ENCODE peak calls at places on chromosomes 1 and 21, in eight cellular contexts. P is aorta; X is heart left ventricle; O is psoas muscle; F is ovary; V is IMR-90; N is CD8-positive, alpha-beta T cell; W is breast epithelium. U is an unnamed sample. For H3K36me3 and H3K4me1, the result is how much of the 10 kb centered on the place peaks cover.

GRCh38 chr1:171090604-171091003 is at the start of gene FMO3:
- DNase-seq in P (no peak), X (no peak), O (no peak), F (no peak), V (no peak), N (no peak), W (no peak), U (no peak)

GRCh38 chr1:67889940-67890567 is 56.8 kb upstream of the GNG12 start:
- DNase-seq in P (no peak), X (no peak), O (no peak), F (no peak), V (peak), N (no peak), W (no peak), U (no peak)

GRCh38 chr1:234226106-234226818 is 147.0 kb upstream of the COA6 start:
- DNase-seq in P (no peak), X (no peak), O (no peak), F (no peak), V (no peak), N (no peak), W (no peak), U (no peak)

GRCh38 chr1:118716775-118717174 is 271.4 kb downstream of the TBX15 start:
- DNase-seq in P (no peak), X (no peak), O (no peak), F (no peak), V (no peak), N (no peak), W (no peak), U (no peak)

GRCh38 chr1:115060501-115060900 is 28.8 kb downstream of the TSPAN2 start:
- DNase-seq in P (no peak), X (no peak), O (no peak), F (no peak), V (peak), N (no peak), W (no peak), U (no peak)

GRCh38 chr1:223538921-223539445 is 126.5 kb downstream of the CAPN8 start:
- DNase-seq in P (no peak), X (no peak), O (no peak), F (no peak), V (no peak), N (no peak), W (no peak), U (no peak)

GRCh38 chr21:45864436-45864835 is 117.1 kb upstream of the COL6A1 start:
- DNase-seq in P (no peak), X (no peak), O (no peak), F (no peak), V (peak), N (no peak), W (no peak), U (no peak)

GRCh38 chr1:111406325-111406768 is 21.2 kb downstream of the OVGP1 start:
- DNase-seq in P (no peak), X (no peak), O (no peak), F (no peak), V (peak), N (peak), W (peak), U (peak)

GRCh38 chr1:56509713-56510641 is 69.4 kb downstream of the PLPP3 start:
- DNase-seq in P (no peak), X (no peak), O (no peak), F (no peak), V (no peak), N (no peak), W (no peak), U (no peak)

GRCh38 chr1:201527879-201528278 is 11.0 kb upstream of the NAV1 start:
- DNase-seq in P (no peak), X (no peak), O (no peak), F (no peak), V (no peak), N (no peak), W (no peak), U (no peak)

GRCh38 chr1:192474080-192474683 is 101.4 kb upstream of the RGS1 start:
- DNase-seq in P (no peak), X (no peak), O (no peak), F (no peak), V (peak), N (no peak), W (no peak), U (no peak)

GRCh38 chr1:33096358-33097005 is 15.5 kb downstream of the AZIN2 start:
- DNase-seq in P (no peak), X (no peak), O (no peak), F (no peak), V (peak), N (no peak), W (no peak), U (no peak)

GRCh38 chr1:200982071-200982945 is 41.2 kb downstream of the KIF21B start:
- DNase-seq in P (no peak), X (no peak), O (no peak), F (no peak), V (peak), N (no peak), W (no peak), U (no peak)

GRCh38 chr1:53470584-53470983 is 11.4 kb downstream of the DMRTB1 start:
- DNase-seq in P (no peak), X (no peak), O (no peak), F (no peak), V (no peak), N (no peak), W (no peak), U (no peak)

GRCh38 chr1:156001682-156002171 is 19.0 kb downstream of the SSR2 start:
- DNase-seq in P (no peak), X (no peak), O (no peak), F (no peak), V (no peak), N (no peak), W (no peak), U (no peak)

GRCh38 chr1:167438171-167439138 is 79.9 kb downstream of the CD247 start:
- DNase-seq in P (no peak), X (no peak), O (no peak), F (no peak), V (no peak), N (peak), W (no peak), U (no peak)

GRCh38 chr21:17660862-17661261 is 48.2 kb upstream of the BTG3 start:
- DNase-seq in P (no peak), X (no peak), O (no peak), F (no peak), V (no peak), N (no peak), W (no peak), U (no peak)

GRCh38 chr1:25642710-25643109 is 26.1 kb downstream of the MAN1C1 start:
- DNase-seq in P (peak), X (no peak), O (no peak), F (no peak), V (peak), N (peak), W (no peak), U (peak)

GRCh38 chr21:36718951-36719501 is 20.1 kb downstream of the SIM2 start:
- DNase-seq in P (peak), X (no peak), O (no peak), F (no peak), V (no peak), N (no peak), W (peak), U (no peak)

GRCh38 chr1:38076038-38076437 is 29.4 kb upstream of the POU3F1 start:
- DNase-seq in P (no peak), X (no peak), O (no peak), F (no peak), V (peak), N (no peak), W (no peak), U (no peak)

GRCh38 chr1:63946866-63947491 is 173.2 kb downstream of the ROR1 start:
- DNase-seq in P (peak), X (no peak), O (peak), F (peak), V (no peak), N (no peak), W (no peak), U (no peak)

GRCh38 chr1:178645157-178645825 is 79.8 kb upstream of the RALGPS2 start:
- DNase-seq in P (no peak), X (no peak), O (no peak), F (no peak), V (peak), N (no peak), W (no peak), U (no peak)

GRCh38 chr1:7948950-7949349 is 8.3 kb upstream of the TNFRSF9 start:
- DNase-seq in P (no peak), X (no peak), O (no peak), F (no peak), V (peak), N (peak), W (no peak), U (no peak)

GRCh38 chr1:117008675-117009074 is 7.1 kb downstream of the CD101 start:
- DNase-seq in P (no peak), X (no peak), O (no peak), F (no peak), V (no peak), N (no peak), W (no peak), U (no peak)

GRCh38 chr1:1232224-1232800 is at the start of gene B3GALT6:
- DNase-seq in P (no peak), X (no peak), O (no peak), F (no peak), V (peak), N (no peak), W (no peak), U (no peak)

GRCh38 chr1:76826072-76826827 is 41.0 kb upstream of the ST6GALNAC5 start:
- DNase-seq in P (no peak), X (no peak), O (no peak), F (no peak), V (peak), N (no peak), W (no peak), U (no peak)

GRCh38 chr1:203551550-203551949 is 57.6 kb downstream of the OPTC start:
- DNase-seq in P (no peak), X (no peak), O (no peak), F (no peak), V (peak), N (no peak), W (no peak), U (no peak)

GRCh38 chr1:54876814-54877213 is 10.2 kb downstream of the DHCR24 start:
- DNase-seq in P (no peak), X (no peak), O (no peak), F (no peak), V (no peak), N (no peak), W (no peak), U (no peak)

GRCh38 chr1:30274937-30275621 is 448.3 kb downstream of the MATN1 start:
- DNase-seq in P (no peak), X (no peak), O (no peak), F (no peak), V (no peak), N (no peak), W (peak), U (no peak)

GRCh38 chr1:79497193-79497773 is 490.8 kb upstream of the ADGRL4 start:
- DNase-seq in P (no peak), X (no peak), O (no peak), F (no peak), V (peak), N (no peak), W (no peak), U (no peak)

GRCh38 chr1:68043443-68044090 is 6.9 kb downstream of the DIRAS3 start:
- DNase-seq in P (no peak), X (no peak), O (no peak), F (no peak), V (no peak), N (no peak), W (no peak), U (no peak)

GRCh38 chr1:202835548-202836072 is 24.9 kb downstream of the PCAT6 start:
- DNase-seq in P (no peak), X (no peak), O (no peak), F (no peak), V (no peak), N (peak), W (no peak), U (peak)

DNA sequence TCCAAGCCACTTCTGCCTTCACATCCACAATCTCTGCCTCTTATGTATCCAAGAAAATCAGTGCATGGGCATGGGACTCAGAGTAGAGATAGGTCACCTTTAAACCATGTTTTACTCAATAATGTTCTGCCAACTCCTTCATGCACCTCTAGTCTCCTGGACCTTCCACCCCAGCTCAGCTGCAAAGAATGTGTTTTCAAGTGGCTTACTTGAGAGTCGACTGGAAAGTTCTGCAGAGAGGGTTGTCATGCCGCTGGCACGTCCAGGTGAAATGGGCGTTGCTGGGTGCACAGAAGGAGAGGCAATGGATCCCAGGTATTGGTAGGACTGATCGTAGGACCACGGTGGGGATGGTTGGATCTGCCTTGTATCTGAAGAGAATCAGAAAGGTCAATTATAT is 130.3 kb downstream of the CLIC6 start:
- DNase-seq in P (no peak), X (no peak), O (no peak), F (no peak), V (no peak), N (no peak), W (no peak), U (no peak)
- H3K36me3 ChIP-seq in P (under half), X (half or more), O (half or more), F (under half), V (under half), N (under half), W (under half), U (half or more)

DNA sequence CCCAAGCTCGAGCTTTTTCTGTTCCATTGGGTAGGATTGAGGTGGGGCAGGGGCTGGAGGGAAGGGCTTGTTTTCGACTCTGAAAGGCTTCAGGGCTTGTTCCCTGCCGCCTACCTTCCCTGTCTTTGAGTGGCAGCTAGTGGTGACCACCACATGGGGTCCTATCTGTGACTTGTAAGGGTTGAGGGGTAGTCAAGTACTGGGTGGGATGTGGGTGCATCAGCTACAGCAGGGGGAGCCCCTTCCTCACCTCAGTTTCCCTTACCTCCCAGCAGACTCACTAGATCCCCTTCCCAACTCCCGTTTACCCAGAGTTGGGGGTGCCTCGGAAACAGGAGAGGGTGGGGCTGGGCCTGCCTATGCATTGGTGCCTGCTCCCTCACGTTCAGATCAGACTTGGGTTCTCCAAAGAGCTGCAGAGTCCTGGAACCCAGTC is 5.9 kb downstream of the FOXO6 start:
- DNase-seq in P (no peak), X (no peak), O (no peak), F (no peak), V (no peak), N (no peak), W (no peak), U (no peak)
- H3K4me1 ChIP-seq in P (under half), X (under half), O (under half), F (under half), V (under half), N (under half), W (under half), U (under half)

DNA sequence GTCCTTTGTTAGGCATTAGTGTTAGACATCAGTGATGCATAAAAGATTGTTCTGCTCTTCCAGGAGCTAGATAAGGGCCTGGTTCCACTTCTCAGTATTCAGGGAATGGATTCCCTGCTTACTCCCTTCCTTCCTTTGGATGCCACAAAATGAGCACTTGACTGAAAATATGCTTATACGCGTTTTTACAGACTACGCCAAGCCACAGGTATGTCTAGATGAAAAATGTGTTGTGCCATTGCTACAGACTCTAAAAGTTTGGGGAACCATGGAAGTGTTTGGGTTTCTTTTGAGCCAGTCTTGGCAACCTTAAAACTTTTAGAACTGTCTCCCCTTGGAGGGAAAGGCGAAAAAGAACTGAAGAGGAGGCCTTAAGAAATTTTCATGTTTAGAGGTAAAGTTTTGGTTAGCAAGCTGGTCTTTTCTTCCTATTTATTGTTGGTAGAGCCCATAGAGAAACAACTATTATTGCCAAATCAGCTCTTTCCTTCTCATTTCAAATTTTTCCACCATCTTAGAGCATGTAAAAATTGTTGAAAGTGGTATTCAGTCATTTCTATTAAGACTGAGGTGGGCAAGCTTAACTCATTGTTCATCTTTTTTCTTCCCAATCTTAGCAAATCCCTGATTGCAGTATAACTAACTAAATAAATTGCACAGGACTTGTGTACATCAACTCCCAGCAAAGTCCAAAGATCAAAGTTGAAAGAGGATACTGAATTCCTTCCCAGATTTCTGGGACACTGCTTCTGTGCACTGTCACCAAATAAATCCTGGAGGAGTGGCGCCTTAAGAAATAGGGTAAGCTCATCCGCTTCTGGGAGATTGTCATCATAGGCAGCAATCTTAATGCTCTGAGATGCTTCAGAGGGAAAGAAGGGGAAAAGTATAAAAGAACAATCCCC is 18.9 kb downstream of the FGGY start:
- DNase-seq in P (no peak), X (no peak), O (no peak), F (no peak), V (no peak), N (no peak), W (no peak), U (no peak)
- H3K27ac ChIP-seq in P (no peak), X (no peak), O (peak), F (peak), V (peak), N (no peak), W (no peak), U (no peak)

GRCh38 chr1:21827141-21827679 is 15.1 kb downstream of the LDLRAD2 start:
- DNase-seq in P (no peak), X (no peak), O (no peak), F (no peak), V (no peak), N (no peak), W (no peak), U (no peak)

GRCh38 chr1:21823980-21824702 is 12.1 kb downstream of the LDLRAD2 start:
- DNase-seq in P (no peak), X (peak), O (peak), F (no peak), V (no peak), N (no peak), W (no peak), U (no peak)

GRCh38 chr1:21823206-21823979 is 11.3 kb downstream of the LDLRAD2 start:
- DNase-seq in P (no peak), X (peak), O (peak), F (no peak), V (no peak), N (no peak), W (no peak), U (no peak)

GRCh38 chr1:21828075-21828474 is 16.0 kb downstream of the LDLRAD2 start:
- DNase-seq in P (no peak), X (peak), O (peak), F (no peak), V (no peak), N (no peak), W (no peak), U (no peak)

DNA sequence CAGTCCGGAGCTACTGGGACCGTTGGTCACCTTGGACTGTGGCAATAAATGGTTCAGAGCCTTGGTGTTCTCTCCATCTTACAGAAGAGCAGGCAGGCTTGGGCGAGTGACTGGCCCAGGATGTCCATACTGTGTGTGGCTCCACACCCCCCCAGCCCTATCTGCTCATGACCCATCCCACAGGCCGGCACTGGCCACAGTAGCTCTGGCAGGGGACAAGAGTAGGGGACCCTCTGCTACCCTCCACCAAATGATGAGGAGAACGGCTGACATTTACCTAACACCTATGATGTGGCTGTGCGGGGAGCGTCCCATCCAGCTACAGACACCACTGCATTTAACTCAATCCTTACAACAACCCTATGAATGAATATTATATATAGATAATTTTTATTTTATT is 13.3 kb downstream of the LDLRAD2 start:
- DNase-seq in P (no peak), X (peak), O (peak), F (no peak), V (no peak), N (no peak), W (no peak), U (no peak)
- H3K36me3 ChIP-seq in P (under half), X (half or more), O (half or more), F (under half), V (half or more), N (under half), W (under half), U (under half)

DNA sequence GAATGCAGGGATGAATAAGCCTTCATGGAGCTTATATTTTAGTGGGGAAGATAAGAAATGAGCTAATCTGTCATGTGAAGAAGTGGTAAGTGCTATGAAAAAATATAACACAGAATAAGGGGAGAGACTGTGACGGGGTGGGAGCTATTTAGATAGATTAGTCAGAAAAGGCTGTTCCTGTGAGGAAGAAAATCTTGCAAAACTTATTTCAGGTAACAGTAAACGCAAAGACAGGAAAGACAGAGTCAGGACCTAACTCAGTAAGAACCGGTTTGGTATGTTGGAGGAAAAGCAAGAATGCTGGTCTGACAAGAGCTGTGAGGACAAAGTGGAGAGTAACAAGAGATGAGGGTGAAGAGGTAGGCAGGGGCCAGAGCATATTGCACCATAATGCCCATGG is 22.0 kb downstream of the GNAI3 start:
- DNase-seq in P (no peak), X (no peak), O (no peak), F (no peak), V (peak), N (no peak), W (no peak), U (no peak)
- H3K4me1 ChIP-seq in P (under half), X (half or more), O (under half), F (under half), V (under half), N (under half), W (under half), U (under half)

DNA sequence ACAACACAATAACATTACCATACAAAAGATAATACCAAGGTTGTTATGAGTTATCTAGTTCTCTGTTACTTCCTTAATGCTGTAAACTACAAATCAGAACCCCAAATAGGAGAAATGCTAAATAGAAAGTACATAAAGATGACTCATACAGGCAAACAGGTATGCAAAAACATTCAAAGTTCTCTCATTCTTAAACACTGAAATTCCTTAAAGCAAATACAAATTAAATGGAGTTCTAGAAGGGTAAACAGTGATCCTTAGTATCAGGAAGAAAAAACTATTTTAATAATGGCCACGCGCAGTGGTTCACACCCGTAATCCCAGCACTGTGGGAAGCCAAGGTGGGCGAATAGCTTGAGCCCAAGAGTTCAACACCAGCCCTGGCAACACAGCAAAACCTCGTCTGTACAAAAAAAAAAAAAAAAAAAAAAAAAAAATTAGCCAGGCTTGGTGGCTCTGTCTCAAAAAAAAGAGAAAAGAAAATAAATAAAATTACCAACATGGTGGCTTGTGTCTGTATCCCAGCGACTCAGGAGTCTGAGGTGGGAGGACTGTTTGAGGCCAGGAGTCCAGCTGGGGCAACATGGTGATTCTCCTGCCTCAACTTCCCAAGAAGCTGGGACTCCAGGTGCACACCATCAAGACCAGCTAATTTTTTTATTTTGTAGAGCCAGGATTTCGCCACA is 17.5 kb downstream of the FBXO42 start:
- DNase-seq in P (no peak), X (no peak), O (peak), F (no peak), V (no peak), N (no peak), W (no peak), U (no peak)
- H3K27ac ChIP-seq in P (no peak), X (no peak), O (no peak), F (no peak), V (no peak), N (no peak), W (no peak), U (no peak)